ENCODE peak calls at places on chromosomes 5 and 9, in four cellular contexts. J is psoas muscle, T is upper lobe of right lung, E is stomach. C is an unnamed sample.

GRCh38 chr9:74639112-74639511 is 142.0 kb downstream of the RORB start:
- DNase-seq in J (no peak), T (no peak), E (no peak), C (no peak)

GRCh38 chr9:125476645-125477044 is 215.0 kb downstream of the GAPVD1 start:
- DNase-seq in T (no peak), J (no peak), E (no peak), C (no peak)

GRCh38 chr9:69809304-69809863 is 11.2 kb upstream of the CFAP95 start:
- DNase-seq in J (no peak), E (no peak), T (no peak), C (no peak)

GRCh38 chr9:134325813-134326753 is at the start of gene RXRA:
- DNase-seq in J (peak; percentile 90), E (peak; percentile 90), T (peak; percentile 94), C (no peak)

GRCh38 chr9:127872492-127873222 is 4.8 kb downstream of the AK1 start:
- DNase-seq in E (no peak), J (no peak), T (peak; percentile 63), C (no peak)

GRCh38 chr9:2764371-2764770 is 47.1 kb downstream of the KCNV2 start:
- DNase-seq in E (no peak), T (no peak), J (no peak), C (no peak)

GRCh38 chr5:119315516-119315949 is 40.3 kb upstream of the TNFAIP8 start:
- DNase-seq in E (no peak), T (no peak), J (no peak), C (peak; percentile 67)

GRCh38 chr5:19865336-19866087 is 122.5 kb downstream of the CDH18 start:
- DNase-seq in E (no peak), J (no peak), T (no peak), C (no peak)

GRCh38 chr5:34517249-34517648 is 138.9 kb upstream of the RAI14 start:
- DNase-seq in E (no peak), T (no peak), J (no peak), C (no peak)

DNA sequence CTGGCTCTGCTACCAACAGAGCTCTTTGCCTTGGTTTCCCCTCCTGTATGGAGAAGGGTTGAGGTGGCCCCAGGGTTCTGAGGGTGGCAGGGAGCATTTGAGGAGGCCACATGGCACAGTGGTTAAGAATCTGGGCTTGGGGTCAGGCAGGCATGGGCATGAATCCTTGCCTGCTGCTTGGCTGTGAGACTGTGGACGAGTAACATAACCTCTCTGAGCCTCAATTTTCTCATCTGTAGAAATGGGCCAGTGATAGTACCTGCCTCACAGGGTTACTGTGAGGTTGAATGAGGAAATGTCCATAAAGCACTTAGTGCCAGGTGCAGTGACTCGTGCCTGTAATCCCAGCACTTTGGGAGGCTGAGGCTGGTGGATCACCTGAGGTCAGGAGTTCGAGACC is 5.1 kb upstream of the NDST1 start:
- DNase-seq in J (no peak), E (no peak), T (no peak), C (no peak)
- TF ChIP-seq CTCF in J (no peak), E (no peak), T (no peak), C (no peak)

GRCh38 chr5:150598821-150599273 is 41.6 kb upstream of the SYNPO start:
- DNase-seq in E (no peak), J (no peak), T (peak; percentile 54), C (no peak)

GRCh38 chr5:150596826-150597225 is 43.6 kb upstream of the SYNPO start:
- DNase-seq in J (no peak), E (no peak), T (no peak), C (no peak)

GRCh38 chr5:150596313-150596712 is 44.1 kb upstream of the SYNPO start:
- DNase-seq in E (no peak), T (peak; percentile 42), J (no peak), C (no peak)

GRCh38 chr5:150599281-150599680 is 41.2 kb upstream of the SYNPO start:
- DNase-seq in T (no peak), J (no peak), E (no peak), C (no peak)

GRCh38 chr5:150598046-150598445 is 42.4 kb upstream of the SYNPO start:
- DNase-seq in J (no peak), T (peak; percentile 49), E (no peak), C (no peak)
- H3K4me3 ChIP-seq in J (no peak overlapping the region), T (no peak overlapping the region), E (no peak overlapping the region), C (no peak overlapping the region)

GRCh38 chr9:16640649-16641048 is 229.8 kb downstream of the BNC2 start:
- DNase-seq in E (no peak), T (no peak), J (no peak), C (no peak)
- TF ChIP-seq CTCF in E (no peak), T (no peak), J (peak; percentile 34), C (no peak)

DNA sequence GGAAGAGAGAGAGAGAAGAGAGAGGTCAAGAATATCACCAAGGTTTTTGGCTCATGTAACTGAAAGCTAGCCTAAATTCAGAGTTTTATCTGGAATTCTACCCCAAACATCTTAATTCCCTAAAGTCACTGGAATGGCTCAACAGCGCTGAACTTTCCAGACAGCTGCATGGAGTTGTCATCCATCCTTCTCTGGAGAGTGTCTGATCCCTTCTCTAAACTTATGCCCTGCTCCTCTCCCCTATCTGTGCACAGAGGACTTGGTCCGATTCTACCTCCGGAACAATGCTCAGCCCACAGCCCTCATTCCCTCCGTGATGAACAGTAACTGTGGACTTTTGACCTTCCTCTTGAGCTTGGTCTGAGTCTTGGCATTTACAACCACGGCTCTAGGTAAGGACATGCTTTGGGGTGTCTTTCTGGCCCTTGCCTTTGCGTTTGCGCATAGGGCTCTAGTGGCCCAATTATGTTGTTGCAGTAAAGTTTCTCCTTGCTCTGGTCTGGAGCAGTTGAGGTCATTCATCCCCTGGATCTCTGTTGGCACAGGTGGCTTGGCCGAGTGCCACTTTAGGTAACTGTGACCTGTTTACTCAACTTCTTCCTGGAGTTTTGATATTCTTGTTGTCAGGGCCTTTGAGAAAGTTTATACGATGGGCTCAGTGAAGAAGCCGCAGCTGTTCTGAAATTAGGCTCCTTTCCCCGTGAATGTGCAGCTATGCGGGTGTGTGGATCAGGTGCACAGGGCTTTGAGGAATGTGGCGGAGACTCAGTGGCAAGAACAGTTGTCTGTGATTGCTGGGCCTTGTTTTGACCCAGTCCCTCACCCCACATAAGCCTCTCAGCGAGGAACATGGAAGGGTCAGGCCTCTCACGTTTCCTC is 18.4 kb upstream of the CD180 start:
- DNase-seq in J (no peak), E (peak; percentile 83), T (peak; percentile 73), C (no peak)
- H3K4me3 ChIP-seq in J (no peak overlapping the region), E (no peak overlapping the region), T (no peak overlapping the region), C (no peak overlapping the region)

GRCh38 chr9:120998111-120998510 is 52.0 kb downstream of the C5 start:
- DNase-seq in E (no peak), J (no peak), T (no peak), C (no peak)

GRCh38 chr9:120996409-120996808 is 53.7 kb downstream of the C5 start:
- DNase-seq in T (no peak), J (no peak), E (no peak), C (no peak)

GRCh38 chr9:120999317-120999716 is 50.8 kb downstream of the C5 start:
- DNase-seq in J (no peak), E (no peak), T (no peak), C (no peak)

GRCh38 chr9:120997502-120997901 is 52.6 kb downstream of the C5 start:
- DNase-seq in J (no peak), E (no peak), T (no peak), C (no peak)
- TF ChIP-seq CTCF in J (no peak), E (no peak), T (no peak), C (no peak)

DNA sequence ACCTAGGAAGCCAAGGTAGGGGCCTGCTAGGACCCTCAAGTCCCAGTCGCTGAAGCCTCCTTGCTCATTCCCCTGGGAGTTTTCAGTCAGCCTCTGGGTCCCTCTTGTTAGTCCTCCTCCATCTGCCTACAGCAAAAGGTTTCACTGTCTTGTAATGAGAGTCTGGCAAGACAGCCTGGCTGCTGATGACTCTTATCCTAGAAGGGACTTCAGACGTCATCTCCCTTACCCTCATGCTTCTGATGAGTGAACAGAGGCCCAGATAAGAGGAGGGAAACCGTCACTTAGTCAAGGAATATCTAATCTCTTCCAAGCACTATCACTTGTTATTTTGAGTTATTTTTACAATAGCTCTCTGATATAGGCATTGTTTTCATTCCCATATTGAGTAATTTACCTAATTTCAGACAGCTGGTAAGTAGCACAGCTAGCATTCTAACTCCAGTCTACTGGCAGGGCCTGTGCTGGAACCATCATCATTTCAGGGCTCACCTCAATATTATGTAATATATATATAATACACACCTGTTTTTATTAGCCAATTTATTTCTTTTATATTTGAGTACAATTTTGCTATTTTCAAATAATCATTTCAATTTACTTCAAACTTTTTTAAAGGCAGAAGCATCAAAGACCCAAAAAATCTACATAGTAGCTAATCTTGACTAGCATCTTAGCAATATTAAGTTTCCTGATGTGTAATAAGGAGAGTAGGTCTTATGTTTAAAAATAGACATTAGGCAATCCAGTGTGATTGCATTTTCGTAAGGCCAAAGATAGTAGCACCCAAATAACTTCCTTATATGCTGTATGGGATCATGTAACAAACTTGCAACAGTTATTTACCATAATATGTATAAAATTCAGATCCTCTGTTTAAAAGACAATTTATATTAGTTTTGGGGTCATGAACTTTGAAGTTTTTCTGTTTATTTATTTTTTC is 7.9 kb downstream of the CMYA5 start:
- DNase-seq in E (no peak), J (no peak), T (no peak), C (no peak)
- H3K4me3 ChIP-seq in E (no peak overlapping the region), J (peak overlapping the region; percentile 82), T (no peak overlapping the region), C (no peak overlapping the region)

DNA sequence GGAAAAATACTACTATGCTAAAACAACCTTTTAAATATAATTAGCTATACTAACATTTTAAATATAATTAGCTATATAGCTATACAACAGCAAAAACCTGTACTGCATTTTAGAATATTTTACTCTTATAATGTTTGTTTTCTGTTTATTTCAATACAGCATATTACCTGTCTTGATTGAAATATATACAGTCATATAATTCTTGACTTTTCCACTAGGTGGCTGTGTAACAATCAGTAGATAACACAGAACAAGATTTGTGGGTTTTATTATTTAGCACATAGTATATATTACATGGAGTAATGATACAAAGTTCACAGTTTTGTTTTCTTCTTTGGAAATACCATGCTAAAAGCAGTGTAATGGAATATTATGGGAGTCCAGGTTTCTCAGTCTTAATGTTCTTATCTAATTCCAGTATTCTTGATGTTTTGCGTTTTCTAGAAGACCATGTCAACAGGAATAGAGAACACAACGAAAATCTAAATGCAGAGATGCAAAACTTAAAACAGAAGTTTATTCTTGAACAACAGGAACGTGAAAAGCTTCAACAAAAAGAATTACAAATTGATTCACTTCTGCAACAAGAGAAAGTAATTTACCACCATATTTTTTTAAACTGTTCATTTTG is 13.3 kb downstream of the HMMR start:
- DNase-seq in J (no peak), E (no peak), T (no peak), C (no peak)
- TF ChIP-seq CTCF in J (peak; percentile 27), E (no peak), T (peak; percentile 41), C (no peak)

GRCh38 chr5:181187500-181188213 is 17.3 kb downstream of the TRIM7 start:
- DNase-seq in T (peak; percentile 86), J (peak; percentile 79), E (peak; percentile 73), C (no peak)
- H3K4me3 ChIP-seq in T (peak overlapping the region; percentile 76), J (peak overlapping the region; percentile 92), E (peak overlapping the region; percentile 78), C (peak overlapping the region; percentile 52)

C was measured in GM12864.